ENCODE peak calls at places on chromosomes 4 and X, in five cellular contexts. E is SK-N-SH, Q is GM12878, W is H1, G is HCT116. A is an unnamed sample. For H4K20me1, the result is how much of the 10 kb centered on the place peaks cover.

GRCh38 chr4:180999217-180999616 is 1244.0 kb upstream of the TENM3 start:
- DNase-seq in Q (no peak), E (peak), W (no peak), G (no peak), A (no peak)

GRCh38 chr4:1249731-1250526 is 999 bp upstream of the CTBP1 start:
- DNase-seq in G (no peak), E (peak), Q (no peak), W (no peak), A (peak)

GRCh38 chr4:185023471-185023870 is 5.2 kb downstream of the HELT start:
- DNase-seq in E (no peak), Q (no peak), G (no peak), W (no peak), A (no peak)

GRCh38 chr4:73477176-73477575 is 4.4 kb upstream of the AFM start:
- DNase-seq in Q (no peak), W (no peak), G (no peak), E (no peak), A (no peak)

GRCh38 chr4:90419124-90419711 is 292.0 kb downstream of the CCSER1 start:
- DNase-seq in G (peak), E (peak), W (no peak), Q (no peak), A (peak)

GRCh38 chr4:112141366-112142138 is 3.7 kb upstream of the FAM241A start:
- DNase-seq in G (no peak), Q (no peak), E (no peak), W (no peak), A (no peak)

GRCh38 chr4:85940131-85940530 is 419.7 kb downstream of the MAPK10 start:
- DNase-seq in Q (no peak), W (no peak), E (no peak), G (no peak), A (no peak)

GRCh38 chrX:52346462-52347165 is 22.2 kb upstream of the XAGE2 start:
- DNase-seq in Q (no peak), E (no peak), G (peak), W (no peak), A (no peak)

GRCh38 chr4:26069218-26069617 is 155.2 kb downstream of the SMIM20 start:
- DNase-seq in E (peak), W (no peak), G (no peak), Q (no peak), A (peak)

GRCh38 chrX:79604364-79604763 is 237.2 kb upstream of the ITM2A start:
- DNase-seq in E (no peak), G (no peak), Q (no peak), W (no peak), A (no peak)

GRCh38 chrX:24946369-24946768 is 69.4 kb downstream of the ARX start:
- DNase-seq in G (no peak), Q (no peak), E (no peak), W (no peak), A (no peak)

GRCh38 chr4:123889376-123889945 is 492.9 kb downstream of the SPRY1 start:
- DNase-seq in E (peak), W (no peak), G (no peak), Q (no peak), A (no peak)

GRCh38 chr4:149218672-149219071 is 597.0 kb downstream of the IQCM start:
- DNase-seq in E (no peak), G (no peak), Q (no peak), W (no peak), A (no peak)
- TF ChIP-seq YY1 in E (no peak), G (no peak), Q (no peak), W (no peak), A (no peak)

GRCh38 chr4:10109995-10110670 is 6.5 kb downstream of the WDR1 start:
- DNase-seq in Q (no peak), E (no peak), W (no peak), G (no peak), A (no peak)
- H4K20me1 ChIP-seq in Q (under half), E (half or more), W (under half), G (under half), A (half or more)

DNA sequence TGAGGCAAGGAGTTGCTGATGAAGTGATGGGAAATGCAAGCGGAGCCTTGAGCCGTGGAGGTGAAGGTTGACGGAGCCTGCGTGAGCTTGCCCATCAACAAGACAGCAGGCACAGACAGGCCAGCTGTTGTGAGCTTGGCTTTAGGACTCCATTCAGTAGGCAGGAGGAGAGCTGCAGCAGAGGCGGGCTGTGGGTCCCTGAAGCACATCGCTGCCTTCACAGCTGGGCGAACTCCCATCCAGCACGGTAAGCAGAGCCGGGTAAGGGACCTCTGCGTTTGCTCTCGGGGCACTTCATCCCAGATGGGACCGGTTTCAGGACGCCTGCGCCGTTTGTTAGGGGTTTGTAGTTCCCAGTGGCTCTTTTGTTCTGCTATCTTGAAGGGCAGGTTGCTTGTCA is 54.8 kb upstream of the CLDN34 start:
- DNase-seq in Q (no peak), G (no peak), W (no peak), E (peak), A (no peak)
- H3K9ac ChIP-seq in Q (no peak), G (no peak), W (no peak), E (no peak), A (no peak)

GRCh38 chrX:22095306-22095705 is 63.2 kb downstream of the PHEX start:
- DNase-seq in Q (no peak), W (no peak), G (no peak), E (no peak), A (no peak)
- TF ChIP-seq YY1 in Q (no peak), W (no peak), G (no peak), E (no peak), A (no peak)

DNA sequence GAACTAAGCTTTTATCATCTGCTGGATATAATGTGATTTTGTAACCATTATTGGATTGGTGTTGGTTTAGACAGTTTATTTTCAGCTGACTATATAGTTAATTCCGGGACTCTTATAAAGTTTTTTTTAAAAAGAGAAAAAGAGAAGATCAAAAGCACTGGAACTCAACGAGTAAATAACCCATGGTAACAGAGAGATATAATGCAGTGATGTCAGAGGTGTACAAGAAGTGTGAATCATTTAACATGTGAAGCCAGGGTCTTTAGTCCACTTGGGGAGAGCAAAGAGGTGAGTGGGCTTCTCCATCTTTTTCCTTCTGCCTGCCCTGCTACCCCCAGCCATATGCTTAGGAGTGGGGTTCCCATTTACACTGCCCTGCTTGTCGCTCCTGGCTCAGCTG is 3.2 kb downstream of the TMEM165 start:
- DNase-seq in W (no peak), E (peak), Q (no peak), G (no peak), A (no peak)
- H4K20me1 ChIP-seq in W (under half), E (half or more), Q (under half), G (under half), A (under half)

DNA sequence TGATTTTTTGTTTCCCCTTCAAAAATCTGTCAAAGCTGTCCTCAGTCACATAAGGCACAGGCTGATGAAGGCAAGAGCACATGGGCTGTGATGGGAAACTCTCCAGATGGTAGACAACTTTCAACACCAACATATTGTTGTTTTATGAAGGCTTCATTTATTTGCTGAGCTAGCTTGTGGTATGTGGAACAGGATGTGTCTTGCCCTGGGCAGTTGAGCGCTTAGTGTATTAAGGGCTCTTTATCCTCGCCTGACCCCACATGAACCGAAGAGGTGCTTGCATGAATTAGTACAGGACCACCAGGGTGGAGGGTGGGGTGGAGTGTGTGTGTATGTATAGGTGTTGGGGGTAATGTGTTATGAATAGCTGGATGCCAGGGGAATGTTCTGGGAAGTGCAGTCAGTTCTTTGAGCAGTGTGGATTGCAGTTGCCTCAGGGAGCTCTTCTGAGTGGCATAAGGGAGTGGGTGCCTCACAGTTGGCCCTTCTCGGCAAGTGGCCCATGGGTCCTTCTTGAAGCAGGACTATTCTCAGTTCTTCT is 103.1 kb downstream of the PHEX start:
- DNase-seq in E (no peak), G (no peak), Q (no peak), W (no peak), A (no peak)
- H3K9ac ChIP-seq in E (peak), G (no peak), Q (no peak), W (no peak), A (no peak)

GRCh38 chr4:186657766-186658165 is 65.9 kb downstream of the FAT1 start:
- DNase-seq in G (peak), Q (no peak), W (no peak), E (no peak), A (no peak)
- TF ChIP-seq YY1 in G (no peak), Q (no peak), W (no peak), E (no peak), A (no peak)

GRCh38 chr4:101238706-101239105 is 108.6 kb downstream of the PPP3CA start:
- DNase-seq in E (no peak), Q (no peak), W (no peak), G (no peak), A (no peak)
- H4K20me1 ChIP-seq in E (under half), Q (under half), W (under half), G (under half), A (under half)

GRCh38 chr4:38855466-38855865 is 1.2 kb downstream of the TLR6 start:
- DNase-seq in E (no peak), W (no peak), Q (no peak), G (no peak), A (no peak)

GRCh38 chr4:38858097-38858420 is 1.4 kb upstream of the TLR6 start:
- DNase-seq in Q (no peak), G (no peak), W (no peak), E (no peak), A (no peak)

GRCh38 chr4:38856524-38857337 is at the start of gene TLR6:
- DNase-seq in Q (peak), E (peak), G (peak), W (no peak), A (peak)

GRCh38 chr4:38857354-38858096 is 908 bp upstream of the TLR6 start:
- DNase-seq in G (peak), Q (peak), E (no peak), W (no peak), A (no peak)

DNA sequence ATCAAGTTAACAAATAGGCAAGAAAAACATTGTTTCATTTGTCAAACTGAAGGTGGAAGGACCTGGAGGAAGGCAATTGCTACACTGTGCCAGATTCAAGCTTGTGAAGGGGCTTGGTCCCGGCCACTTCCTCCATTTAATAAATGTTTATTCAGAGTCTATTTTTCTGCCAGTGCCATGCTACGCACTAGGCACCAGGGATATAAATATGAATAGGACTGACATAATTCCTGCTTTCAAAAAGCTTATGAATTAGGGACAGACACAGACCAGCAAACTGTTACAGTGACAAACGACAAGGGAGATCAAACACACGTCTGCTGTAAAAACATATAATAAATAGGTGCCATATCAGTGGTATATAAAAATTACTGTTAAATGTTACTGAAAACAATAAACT is 571 bp downstream of the TLR6 start:
- DNase-seq in E (no peak), Q (peak), G (no peak), W (no peak), A (no peak)
- H3K9ac ChIP-seq in E (no peak), Q (peak), G (peak), W (no peak), A (peak)